ENCODE peak calls at places on chromosomes 2 and 18, in nine cellular contexts. A is tibial artery, H is upper lobe of left lung, Z is stomach, M is right lobe of liver, S is fibroblast of lung, D is heart left ventricle, F is neural progenitor cell, E is prostate gland. B is an unnamed sample. For H3K4me1 and H3K9me3, the result is how much of the 10 kb centered on the place peaks cover.

GRCh38 chr2:161414385-161415040 is 1.6 kb upstream of the TBR1 start:
- DNase-seq in A (no peak), H (no peak), Z (no peak), M (no peak), S (peak), D (no peak), F (peak), E (no peak), B (peak)

GRCh38 chr2:48183276-48183675 is 277.0 kb upstream of the FBXO11 start:
- DNase-seq in A (no peak), H (no peak), Z (no peak), M (no peak), S (no peak), D (no peak), F (no peak), E (no peak), B (no peak)

GRCh38 chr18:53752968-53753367 is 471.5 kb downstream of the MBD2 start:
- DNase-seq in A (no peak), H (no peak), Z (no peak), M (no peak), S (no peak), D (no peak), F (no peak), E (no peak), B (no peak)

GRCh38 chr2:107745100-107745499 is 81.6 kb upstream of the RGPD4 start:
- DNase-seq in A (no peak), H (no peak), Z (no peak), M (no peak), S (no peak), D (no peak), F (no peak), E (no peak), B (no peak)

GRCh38 chr2:205700331-205701132 is 18.2 kb downstream of the NRP2 start:
- DNase-seq in A (no peak), H (peak), Z (no peak), M (no peak), S (peak), D (no peak), F (peak), E (no peak), B (no peak)

GRCh38 chr2:57947398-57947797 is 99.2 kb upstream of the VRK2 start:
- DNase-seq in A (no peak), H (no peak), Z (no peak), M (no peak), S (no peak), D (no peak), F (no peak), E (no peak), B (no peak)

GRCh38 chr18:14784133-14784532 is 36.2 kb downstream of the ANKRD30B start:
- DNase-seq in A (no peak), H (no peak), Z (no peak), M (no peak), S (no peak), D (no peak), F (no peak), E (no peak), B (no peak)

GRCh38 chr2:30768708-30769580 is 38.3 kb downstream of the CAPN13 start:
- DNase-seq in A (no peak), H (no peak), Z (peak), M (no peak), S (no peak), D (peak), F (no peak), E (no peak), B (no peak)

GRCh38 chr2:191626497-191627151 is 51.3 kb upstream of the NABP1 start:
- DNase-seq in A (no peak), H (no peak), Z (no peak), M (no peak), S (peak), D (no peak), F (no peak), E (no peak), B (no peak)

GRCh38 chr2:190136259-190136658 is 73.7 kb upstream of the MSTN start:
- DNase-seq in A (no peak), H (no peak), Z (no peak), M (no peak), S (no peak), D (no peak), F (no peak), E (no peak), B (peak)

GRCh38 chr2:143960177-143960576 is 559.7 kb downstream of the ZEB2 start:
- DNase-seq in A (no peak), H (no peak), Z (no peak), M (no peak), S (no peak), D (no peak), F (no peak), E (no peak), B (no peak)

GRCh38 chr18:58785171-58785805 is 79.4 kb upstream of the ZNF532 start:
- DNase-seq in A (peak), H (no peak), Z (peak), M (no peak), S (peak), D (no peak), F (no peak), E (peak), B (no peak)
- TF ChIP-seq CTCF in A (peak), H (no peak), Z (no peak), M (no peak), S (no peak), D (no peak), F (no peak), E (no peak), B (no peak)

GRCh38 chr2:207156451-207157161 is 9.1 kb downstream of the KLF7 start:
- DNase-seq in A (no peak), H (no peak), Z (no peak), M (no peak), S (peak), D (no peak), F (no peak), E (no peak), B (no peak)

GRCh38 chr2:207156045-207156444 is 9.7 kb downstream of the KLF7 start:
- DNase-seq in A (no peak), H (no peak), Z (no peak), M (no peak), S (no peak), D (no peak), F (no peak), E (no peak), B (no peak)

GRCh38 chr2:207154556-207155179 is 11.1 kb downstream of the KLF7 start:
- DNase-seq in A (no peak), H (no peak), Z (no peak), M (no peak), S (no peak), D (no peak), F (no peak), E (no peak), B (no peak)

GRCh38 chr2:207157162-207157481 is 8.6 kb downstream of the KLF7 start:
- DNase-seq in A (no peak), H (no peak), Z (no peak), M (no peak), S (no peak), D (no peak), F (no peak), E (no peak), B (no peak)

DNA sequence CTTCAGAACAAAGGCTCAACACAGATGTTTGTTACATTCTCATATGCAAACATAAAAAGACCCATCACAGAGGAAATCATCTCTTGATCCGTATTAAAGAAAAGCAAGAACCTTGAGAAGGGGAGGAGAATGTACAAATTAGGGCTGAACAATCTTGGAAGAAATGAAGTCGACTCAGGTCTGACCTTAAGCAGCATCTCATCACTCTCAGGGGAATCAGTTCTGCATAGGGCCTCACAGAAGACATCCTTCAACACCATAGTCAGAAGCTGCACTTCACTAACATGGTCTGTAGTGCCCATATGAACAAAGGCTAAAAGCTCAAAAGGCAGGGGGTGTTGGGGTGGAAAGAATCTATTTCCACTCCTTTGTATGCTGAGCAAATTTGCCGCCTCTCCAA is 10.2 kb downstream of the KLF7 start:
- DNase-seq in A (no peak), H (no peak), Z (no peak), M (no peak), S (no peak), D (no peak), F (no peak), E (no peak), B (no peak)
- H3K4me1 ChIP-seq in A (half or more), H (half or more), Z (half or more), M (under half), S (under half), D (half or more), F (half or more), E (under half), B (under half)

GRCh38 chr2:160087854-160088745 is 25.7 kb upstream of the PLA2R1 start:
- DNase-seq in A (no peak), H (no peak), Z (no peak), M (no peak), S (no peak), D (no peak), F (peak), E (no peak), B (no peak)
- H3K9me3 ChIP-seq in A (half or more), H (under half), Z (half or more), M (under half), S (under half), D (under half), F (under half), E (under half), B (half or more)

GRCh38 chr2:72363406-72363805 is 215.7 kb upstream of the CYP26B1 start:
- DNase-seq in A (no peak), H (no peak), Z (no peak), M (no peak), S (no peak), D (no peak), F (no peak), E (no peak), B (no peak)

DNA sequence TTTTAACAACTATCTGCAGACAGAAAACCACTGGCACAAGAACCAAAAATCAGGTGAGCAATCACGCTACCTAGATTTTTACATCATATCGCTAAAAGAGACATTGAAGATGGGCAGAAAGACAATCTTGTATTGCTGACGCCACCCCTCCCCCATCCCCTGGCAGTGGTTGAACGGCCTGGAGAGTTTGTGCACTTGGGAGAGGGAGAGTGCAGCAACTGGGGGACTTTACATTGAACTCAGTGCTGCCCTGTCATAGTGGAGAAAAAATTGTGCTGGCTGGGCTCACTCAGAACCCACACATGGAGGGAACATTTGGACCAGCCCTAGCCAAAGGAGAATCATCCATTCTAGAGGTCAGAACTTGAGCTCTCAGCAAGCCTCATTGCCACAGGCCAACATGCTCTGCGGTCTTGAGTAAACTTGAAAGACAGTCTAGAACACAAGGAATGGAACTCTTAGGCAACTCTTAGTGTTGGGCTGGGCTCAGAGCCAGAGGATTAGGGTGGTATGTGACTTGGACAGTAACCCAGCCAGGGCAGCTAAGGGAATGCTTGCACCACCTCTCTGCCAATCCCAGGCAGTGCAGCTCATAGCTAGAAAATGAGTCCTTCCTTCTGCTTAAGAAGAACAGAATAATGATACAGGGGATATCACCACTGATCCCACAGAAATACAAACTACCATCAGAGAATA is 220.0 kb upstream of the CYP26B1 start:
- DNase-seq in A (peak), H (peak), Z (peak), M (peak), S (peak), D (peak), F (peak), E (peak), B (peak)
- TF ChIP-seq CTCF in A (peak), H (no peak), Z (peak), M (peak), S (no peak), D (peak), F (peak), E (no peak), B (no peak)

GRCh38 chr18:8619835-8620577 is 10.8 kb downstream of the RAB12 start:
- DNase-seq in A (no peak), H (no peak), Z (no peak), M (no peak), S (no peak), D (no peak), F (no peak), E (no peak), B (no peak)
- H3K4me1 ChIP-seq in A (under half), H (under half), Z (half or more), M (under half), S (under half), D (under half), F (under half), E (under half), B (under half)

GRCh38 chr2:234139755-234140154 is 89.3 kb downstream of the SPP2 start:
- DNase-seq in A (no peak), H (no peak), Z (no peak), M (no peak), S (peak), D (no peak), F (no peak), E (no peak), B (no peak)
- H3K9me3 ChIP-seq in A (under half), H (under half), Z (under half), M (under half), S (under half), D (under half), F (under half), E (under half), B (under half)

DNA sequence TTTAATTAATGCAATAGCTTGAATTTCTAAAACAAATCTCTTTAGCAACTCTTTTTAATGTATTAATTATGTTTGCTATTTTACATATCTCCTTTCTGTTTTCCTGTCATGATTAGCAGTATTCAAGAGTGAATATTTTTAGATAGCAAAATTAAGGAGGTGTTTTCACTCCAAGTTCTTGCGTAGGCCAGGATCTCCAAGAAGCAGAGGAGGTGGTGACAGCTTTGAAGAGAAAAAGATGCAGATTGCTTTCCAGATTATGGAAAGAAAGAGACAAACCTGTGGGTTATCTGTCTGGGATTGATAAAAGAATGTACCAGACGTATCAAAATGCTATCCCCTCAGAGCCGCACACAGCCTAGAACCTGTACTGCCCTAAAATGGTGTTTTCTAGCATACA is 163.5 kb upstream of the FAM98A start:
- DNase-seq in A (no peak), H (no peak), Z (no peak), M (no peak), S (no peak), D (no peak), F (no peak), E (no peak), B (no peak)
- TF ChIP-seq CTCF in A (no peak), H (no peak), Z (no peak), M (no peak), S (no peak), D (no peak), F (no peak), E (no peak), B (no peak)